ENCODE peak calls at places on chromosomes 16 and 17, in eight cellular contexts. O is M059J, R is NCI-H2081, L is AG09309, C is fibroblast of lung, V is IMR-90, S is T-helper 17 cell, Q is SK-N-SH. I is an unnamed sample.

GRCh38 chr16:56977823-56978430 is 11.4 kb upstream of the NLRC5 start:
- DNase-seq in O (no peak), R (no peak), L (no peak), C (no peak), V (no peak), S (no peak), Q (no peak), I (no peak)

GRCh38 chr17:40018211-40019121 is 3.2 kb downstream of the CSF3 start:
- DNase-seq in O (peak), R (no peak), L (no peak), C (peak), V (no peak), S (no peak), Q (peak), I (no peak)

GRCh38 chr16:63185235-63185780 is 1149.1 kb upstream of the CDH8 start:
- DNase-seq in O (no peak), R (no peak), L (no peak), C (no peak), V (no peak), S (no peak), Q (no peak), I (no peak)

GRCh38 chr17:66849851-66850580 is 15.1 kb downstream of the CACNG5 start:
- DNase-seq in O (no peak), R (no peak), L (no peak), C (no peak), V (no peak), S (no peak), Q (no peak), I (no peak)

GRCh38 chr17:6910987-6911603 is 79.6 kb upstream of the TEKT1 start:
- DNase-seq in O (peak), R (peak), L (no peak), C (peak), V (peak), S (no peak), Q (peak), I (no peak)

GRCh38 chr16:57266531-57267268 is 17.8 kb downstream of the PLLP start:
- DNase-seq in O (peak), R (no peak), L (no peak), C (no peak), V (no peak), S (no peak), Q (peak), I (no peak)

GRCh38 chr16:66880288-66881013 is at the start of gene PDP2:
- DNase-seq in O (peak), R (peak), L (peak), C (peak), V (peak), S (peak), Q (peak), I (peak)

GRCh38 chr16:46638947-46639925 is 18.1 kb upstream of the SHCBP1 start:
- DNase-seq in O (peak), R (no peak), L (no peak), C (peak), V (peak), S (no peak), Q (no peak), I (no peak)

GRCh38 chr17:72386619-72387237 is 265.9 kb downstream of the SOX9 start:
- DNase-seq in O (peak), R (no peak), L (no peak), C (peak), V (no peak), S (no peak), Q (no peak), I (no peak)

GRCh38 chr16:29926675-29927522 is 873 bp upstream of the KCTD13 start:
- DNase-seq in O (peak), R (no peak), L (no peak), C (peak), V (peak), S (no peak), Q (peak), I (no peak)

GRCh38 chr16:89534147-89534788 is 26.1 kb downstream of the SPG7 start:
- DNase-seq in O (no peak), R (no peak), L (peak), C (peak), V (no peak), S (no peak), Q (no peak), I (no peak)

GRCh38 chr16:12392585-12393089 is 411.1 kb downstream of the CPPED1 start:
- DNase-seq in O (peak), R (no peak), L (no peak), C (no peak), V (no peak), S (no peak), Q (no peak), I (no peak)

GRCh38 chr17:21287703-21288449 is 3.4 kb downstream of the MAP2K3 start:
- DNase-seq in O (peak), R (peak), L (peak), C (peak), V (peak), S (peak), Q (peak), I (no peak)

GRCh38 chr17:62085511-62086408 is 20.7 kb upstream of the MED13 start:
- DNase-seq in O (no peak), R (no peak), L (no peak), C (no peak), V (peak), S (no peak), Q (no peak), I (no peak)

GRCh38 chr17:77420804-77421634 is 280.2 kb downstream of the SEC14L1 start:
- DNase-seq in O (peak), R (peak), L (no peak), C (peak), V (peak), S (peak), Q (peak), I (peak)

GRCh38 chr17:39972271-39972670 is 8.3 kb upstream of the PSMD3 start:
- DNase-seq in O (no peak), R (no peak), L (no peak), C (no peak), V (peak), S (no peak), Q (no peak), I (no peak)